ENCODE peak calls at places on chromosome 19, in five cellular contexts. I, L, V, J and X are unnamed samples. For H3K9me3, the result is how much of the 10 kb centered on the place peaks cover.

GRCh38 chr19:2796659-2797266 is 11.5 kb downstream of the THOP1 start:
- DNase-seq in V (no peak), I (no peak), L (no peak), J (no peak), X (no peak)

GRCh38 chr19:17026706-17027427 is at the start of gene CPAMD8:
- DNase-seq in I (no peak), L (peak), J (no peak), V (no peak), X (peak)

GRCh38 chr19:12527034-12527836 is 24.0 kb downstream of the ZNF564 start:
- DNase-seq in J (no peak), I (no peak), L (no peak), V (no peak), X (no peak)

GRCh38 chr19:38640368-38640767 is 7.1 kb upstream of the ACTN4 start:
- DNase-seq in J (no peak), L (no peak), V (no peak), I (no peak), X (no peak)

GRCh38 chr19:53328967-53329366 is 4.6 kb upstream of the ZNF845 start:
- DNase-seq in V (no peak), L (no peak), I (no peak), J (peak), X (no peak)

GRCh38 chr19:17097593-17098126 is 22.1 kb downstream of the MYO9B start:
- DNase-seq in V (no peak), I (no peak), L (no peak), J (no peak), X (peak)

GRCh38 chr19:39637891-39638290 is 17.8 kb upstream of the LGALS16 start:
- DNase-seq in L (no peak), V (no peak), J (no peak), I (no peak), X (no peak)

GRCh38 chr19:55552206-55552605 is 6.9 kb upstream of the SBK3 start:
- DNase-seq in I (no peak), J (no peak), L (no peak), V (no peak), X (no peak)

GRCh38 chr19:6221878-6222746 is 57.7 kb downstream of the MLLT1 start:
- DNase-seq in I (peak), V (no peak), L (no peak), J (peak), X (no peak)

DNA sequence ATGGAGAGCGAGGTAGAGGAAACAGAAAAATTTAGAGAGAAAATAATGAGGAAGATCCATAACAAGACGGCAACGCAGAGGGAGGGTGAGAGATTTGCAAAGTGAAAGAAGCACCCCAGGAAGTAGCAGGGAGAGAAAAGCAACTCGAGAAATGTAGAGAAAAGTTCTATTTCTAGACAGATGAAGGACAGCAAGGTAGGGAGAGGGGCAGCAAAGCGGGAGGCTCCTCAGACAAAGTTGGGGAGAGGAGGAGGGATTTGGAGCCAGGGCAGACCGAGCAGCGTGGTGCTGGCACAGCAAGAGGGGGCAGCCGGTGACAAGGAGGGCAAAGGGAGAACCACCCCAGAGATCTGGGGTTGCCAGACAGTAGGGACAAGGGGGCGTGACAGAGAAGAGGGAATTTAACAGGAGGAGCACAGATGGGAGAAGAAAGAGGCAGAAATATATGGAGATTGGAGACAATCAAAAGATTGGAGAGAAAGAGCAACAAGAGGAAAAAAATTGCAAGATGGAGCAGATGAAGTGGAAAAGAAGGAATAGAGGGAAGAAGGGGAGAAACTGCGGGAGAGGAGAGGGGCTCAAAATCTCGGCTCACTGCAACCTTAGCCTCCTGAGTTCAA is 989 bp downstream of the ZNF766 start:
- DNase-seq in I (no peak), J (no peak), V (no peak), L (peak), X (no peak)
- H3K9me3 ChIP-seq in I (under half), J (under half), V (under half), L (under half), X (under half)

GRCh38 chr19:49718991-49719390 is 28.1 kb downstream of the CPT1C start:
- DNase-seq in L (no peak), I (no peak), J (no peak), V (no peak), X (no peak)

GRCh38 chr19:49716154-49716553 is 25.2 kb downstream of the CPT1C start:
- DNase-seq in L (no peak), V (no peak), I (no peak), J (no peak), X (no peak)

GRCh38 chr19:49713236-49713845 is 22.4 kb downstream of the CPT1C start:
- DNase-seq in J (no peak), I (no peak), L (no peak), V (no peak), X (no peak)

GRCh38 chr19:49718511-49718910 is 27.6 kb downstream of the CPT1C start:
- DNase-seq in J (no peak), L (no peak), V (no peak), I (no peak), X (no peak)
- H3K4me3 ChIP-seq in J (no peak), L (no peak), V (no peak), I (no peak), X (no peak)

GRCh38 chr19:51938936-51939335 is 11.7 kb downstream of the ZNF613 start:
- DNase-seq in J (no peak), V (no peak), L (no peak), I (no peak), X (no peak)
- H3K9me3 ChIP-seq in J (half or more), V (under half), L (half or more), I (under half), X (under half)

GRCh38 chr19:28422791-28423650 is 789.9 kb downstream of the UQCRFS1 start:
- DNase-seq in V (no peak), I (no peak), L (no peak), J (no peak), X (no peak)
- H3K4me3 ChIP-seq in V (no peak), I (no peak), L (no peak), J (no peak), X (no peak)